ENCODE peak calls at places on chromosomes 2 and 18, in seven cellular contexts. One of them, this sample, is unnamed. For H4K20me1, the result is how much of the 10 kb centered on the place peaks cover.

GRCh38 chr2:130376433-130377293 is 20.8 kb downstream of the PTPN18 start:
- DNase-seq in fibroblast of lung: no peak
- DNase-seq in GM23248: peak
- DNase-seq in HCT116: no peak
- DNase-seq in astrocyte: no peak
- DNase-seq in PC-3: no peak
- DNase-seq in PC-9: no peak
- DNase-seq in this sample: no peak

GRCh38 chr2:54074636-54075341 is 40.6 kb upstream of the ACYP2 start:
- DNase-seq in fibroblast of lung: peak
- DNase-seq in GM23248: no peak
- DNase-seq in HCT116: no peak
- DNase-seq in astrocyte: peak
- DNase-seq in PC-3: peak
- DNase-seq in PC-9: no peak
- DNase-seq in this sample: no peak

GRCh38 chr2:239264838-239265651 is 135.8 kb downstream of the HDAC4 start:
- DNase-seq in fibroblast of lung: peak
- DNase-seq in GM23248: peak
- DNase-seq in HCT116: peak
- DNase-seq in astrocyte: peak
- DNase-seq in PC-3: peak
- DNase-seq in PC-9: peak
- DNase-seq in this sample: no peak

GRCh38 chr18:55821219-55821618 is 233.2 kb upstream of the TCF4 start:
- DNase-seq in fibroblast of lung: peak
- DNase-seq in GM23248: peak
- DNase-seq in HCT116: no peak
- DNase-seq in astrocyte: peak
- DNase-seq in PC-3: peak
- DNase-seq in PC-9: no peak
- DNase-seq in this sample: peak

GRCh38 chr2:238847841-238848565 is at the start of gene TWIST2:
- DNase-seq in fibroblast of lung: peak
- DNase-seq in GM23248: peak
- DNase-seq in HCT116: no peak
- DNase-seq in astrocyte: peak
- DNase-seq in PC-3: peak
- DNase-seq in PC-9: peak
- DNase-seq in this sample: peak

GRCh38 chr18:31100598-31101147 is 1.5 kb downstream of the DSC2 start:
- DNase-seq in fibroblast of lung: no peak
- DNase-seq in GM23248: no peak
- DNase-seq in HCT116: no peak
- DNase-seq in astrocyte: no peak
- DNase-seq in PC-3: no peak
- DNase-seq in PC-9: peak
- DNase-seq in this sample: peak

GRCh38 chr2:14747447-14747846 is 114.9 kb downstream of the LRATD1 start:
- DNase-seq in fibroblast of lung: no peak
- DNase-seq in GM23248: no peak
- DNase-seq in HCT116: no peak
- DNase-seq in astrocyte: no peak
- DNase-seq in PC-3: no peak
- DNase-seq in PC-9: no peak
- DNase-seq in this sample: no peak

GRCh38 chr2:128286905-128287779 is 31.5 kb downstream of the HS6ST1 start:
- DNase-seq in fibroblast of lung: no peak
- DNase-seq in GM23248: no peak
- DNase-seq in HCT116: no peak
- DNase-seq in astrocyte: no peak
- DNase-seq in PC-3: no peak
- DNase-seq in PC-9: no peak
- DNase-seq in this sample: no peak

GRCh38 chr2:58063641-58064040 is 17.0 kb downstream of the VRK2 start:
- DNase-seq in fibroblast of lung: peak
- DNase-seq in GM23248: peak
- DNase-seq in HCT116: no peak
- DNase-seq in astrocyte: peak
- DNase-seq in PC-3: no peak
- DNase-seq in PC-9: no peak
- DNase-seq in this sample: peak

GRCh38 chr2:183037660-183038340 is 457 bp downstream of the NCKAP1 start:
- DNase-seq in fibroblast of lung: peak
- DNase-seq in GM23248: peak
- DNase-seq in HCT116: no peak
- DNase-seq in astrocyte: peak
- DNase-seq in PC-3: peak
- DNase-seq in PC-9: peak
- DNase-seq in this sample: peak

DNA sequence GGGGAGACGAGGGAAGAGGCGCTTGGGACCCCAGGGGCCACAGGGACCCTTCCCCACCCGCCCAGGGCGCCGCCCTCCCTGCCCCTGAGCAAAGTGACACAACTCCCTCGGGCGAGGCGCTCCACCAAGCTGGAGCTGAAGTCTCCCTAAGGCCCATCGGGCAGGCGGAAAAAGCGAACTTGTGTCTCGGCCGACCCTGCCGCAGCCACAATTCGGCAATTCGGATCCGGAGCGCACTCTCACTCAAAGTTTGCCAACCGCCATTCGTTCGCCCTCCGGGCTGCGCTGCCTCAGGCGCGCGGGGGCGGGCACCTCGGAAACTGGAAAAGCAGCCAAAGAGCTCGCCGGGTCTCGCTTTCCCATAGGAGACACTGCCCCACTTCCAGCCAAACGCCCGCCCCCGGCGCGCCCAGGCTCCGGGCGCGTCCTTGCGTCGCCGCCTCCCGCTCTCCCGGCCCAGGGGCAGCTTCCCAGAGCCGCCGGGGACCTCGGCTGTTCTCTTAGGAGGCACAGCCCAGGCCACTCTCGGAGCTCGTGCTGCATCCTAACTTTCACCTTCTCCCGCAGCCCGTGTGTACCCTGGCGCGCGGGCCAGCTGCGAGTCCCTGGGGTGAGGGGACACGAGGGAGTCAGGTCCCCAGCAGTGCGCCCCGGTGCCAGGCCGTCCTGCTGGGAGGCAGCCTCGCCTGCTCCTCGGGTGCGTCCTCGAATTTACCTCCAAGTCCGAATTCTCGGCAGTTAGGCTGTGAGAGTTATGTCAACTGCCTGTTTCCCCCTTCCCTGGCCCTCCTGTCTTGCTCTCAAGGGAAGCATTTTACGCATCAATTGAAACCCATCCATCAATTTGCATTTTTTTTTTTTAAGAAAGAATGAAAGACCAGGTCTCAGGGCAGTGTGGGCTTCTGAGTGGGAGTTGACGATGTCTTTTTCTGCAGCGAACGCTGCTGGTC is 1.4 kb upstream of the KCTD1 start:
- DNase-seq in fibroblast of lung: peak
- DNase-seq in GM23248: peak
- DNase-seq in HCT116: peak
- DNase-seq in astrocyte: peak
- DNase-seq in PC-3: peak
- DNase-seq in PC-9: peak
- DNase-seq in this sample: peak
- TF ChIP-seq EZH2 in fibroblast of lung: no peak
- TF ChIP-seq EZH2 in GM23248: no peak
- TF ChIP-seq EZH2 in HCT116: no peak
- TF ChIP-seq EZH2 in astrocyte: no peak
- TF ChIP-seq EZH2 in PC-3: no peak
- TF ChIP-seq EZH2 in PC-9: no peak
- TF ChIP-seq EZH2 in this sample: no peak

GRCh38 chr2:86189782-86190416 is 5.4 kb downstream of the IMMT start:
- DNase-seq in fibroblast of lung: no peak
- DNase-seq in GM23248: no peak
- DNase-seq in HCT116: no peak
- DNase-seq in astrocyte: no peak
- DNase-seq in PC-3: no peak
- DNase-seq in PC-9: no peak
- DNase-seq in this sample: no peak
- H4K20me1 ChIP-seq in fibroblast of lung: under half
- H4K20me1 ChIP-seq in GM23248: under half
- H4K20me1 ChIP-seq in HCT116: under half
- H4K20me1 ChIP-seq in astrocyte: half or more
- H4K20me1 ChIP-seq in PC-3: half or more
- H4K20me1 ChIP-seq in PC-9: half or more
- H4K20me1 ChIP-seq in this sample: under half

GRCh38 chr2:10548626-10549025 is 100.5 kb upstream of the ODC1 start:
- DNase-seq in fibroblast of lung: no peak
- DNase-seq in GM23248: peak
- DNase-seq in HCT116: no peak
- DNase-seq in astrocyte: no peak
- DNase-seq in PC-3: no peak
- DNase-seq in PC-9: no peak
- DNase-seq in this sample: no peak

GRCh38 chr2:10547011-10547410 is 98.9 kb upstream of the ODC1 start:
- DNase-seq in fibroblast of lung: peak
- DNase-seq in GM23248: peak
- DNase-seq in HCT116: no peak
- DNase-seq in astrocyte: no peak
- DNase-seq in PC-3: peak
- DNase-seq in PC-9: peak
- DNase-seq in this sample: peak

GRCh38 chr2:10549196-10549595 is 101.1 kb upstream of the ODC1 start:
- DNase-seq in fibroblast of lung: no peak
- DNase-seq in GM23248: no peak
- DNase-seq in HCT116: no peak
- DNase-seq in astrocyte: no peak
- DNase-seq in PC-3: no peak
- DNase-seq in PC-9: no peak
- DNase-seq in this sample: no peak

GRCh38 chr2:10549621-10550020 is 101.5 kb upstream of the ODC1 start:
- DNase-seq in fibroblast of lung: no peak
- DNase-seq in GM23248: no peak
- DNase-seq in HCT116: no peak
- DNase-seq in astrocyte: no peak
- DNase-seq in PC-3: no peak
- DNase-seq in PC-9: no peak
- DNase-seq in this sample: no peak

DNA sequence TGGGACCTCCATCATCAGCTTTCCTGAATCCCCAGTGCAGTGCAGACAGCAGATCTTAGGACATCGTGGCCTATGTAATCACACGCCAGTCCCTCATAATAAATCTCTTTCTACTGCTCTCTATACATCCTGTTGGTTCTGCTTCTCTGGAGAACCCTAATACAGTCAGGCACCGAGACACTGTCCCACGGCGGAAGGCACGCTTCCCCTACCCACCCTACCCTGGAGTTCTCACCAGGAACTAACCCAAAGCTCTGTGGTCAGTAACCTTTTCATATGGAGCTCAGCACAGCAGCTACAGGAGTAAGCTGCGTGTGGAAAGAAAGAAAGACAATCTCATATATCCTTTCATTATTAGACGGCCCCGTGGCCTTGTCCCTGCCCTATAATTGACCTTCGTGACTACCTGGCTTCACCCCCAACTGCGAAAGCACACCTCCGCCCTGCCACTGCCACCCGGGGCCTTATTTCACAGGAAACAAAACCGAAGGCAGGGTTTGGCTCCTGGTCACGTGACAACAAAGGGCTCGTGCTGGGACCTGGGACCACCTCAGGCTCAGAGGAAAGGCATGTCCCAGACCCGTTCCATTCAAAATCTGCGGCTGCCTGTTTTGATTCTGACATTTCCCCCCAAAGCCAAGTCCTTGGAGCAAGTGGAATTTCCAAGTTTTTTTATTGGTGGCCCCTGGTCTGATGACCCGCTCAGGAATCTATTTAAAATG is 99.7 kb upstream of the ODC1 start:
- DNase-seq in fibroblast of lung: no peak
- DNase-seq in GM23248: no peak
- DNase-seq in HCT116: no peak
- DNase-seq in astrocyte: no peak
- DNase-seq in PC-3: no peak
- DNase-seq in PC-9: no peak
- DNase-seq in this sample: no peak
- TF ChIP-seq EZH2 in fibroblast of lung: no peak
- TF ChIP-seq EZH2 in GM23248: no peak
- TF ChIP-seq EZH2 in HCT116: no peak
- TF ChIP-seq EZH2 in astrocyte: no peak
- TF ChIP-seq EZH2 in PC-3: no peak
- TF ChIP-seq EZH2 in PC-9: no peak
- TF ChIP-seq EZH2 in this sample: no peak

GRCh38 chr2:68234405-68234804 is 17.9 kb downstream of the PPP3R1 start:
- DNase-seq in fibroblast of lung: no peak
- DNase-seq in GM23248: no peak
- DNase-seq in HCT116: no peak
- DNase-seq in astrocyte: no peak
- DNase-seq in PC-3: no peak
- DNase-seq in PC-9: no peak
- DNase-seq in this sample: no peak
- H4K20me1 ChIP-seq in fibroblast of lung: under half
- H4K20me1 ChIP-seq in GM23248: under half
- H4K20me1 ChIP-seq in HCT116: under half
- H4K20me1 ChIP-seq in astrocyte: half or more
- H4K20me1 ChIP-seq in PC-3: under half
- H4K20me1 ChIP-seq in PC-9: half or more
- H4K20me1 ChIP-seq in this sample: under half

GRCh38 chr2:176172007-176172747 is 15.1 kb downstream of the HOXD3 start:
- DNase-seq in fibroblast of lung: peak
- DNase-seq in GM23248: no peak
- DNase-seq in HCT116: no peak
- DNase-seq in astrocyte: no peak
- DNase-seq in PC-3: no peak
- DNase-seq in PC-9: no peak
- DNase-seq in this sample: no peak
- TF ChIP-seq EZH2 in fibroblast of lung: peak
- TF ChIP-seq EZH2 in GM23248: no peak
- TF ChIP-seq EZH2 in HCT116: no peak
- TF ChIP-seq EZH2 in astrocyte: peak
- TF ChIP-seq EZH2 in PC-3: no peak
- TF ChIP-seq EZH2 in PC-9: no peak
- TF ChIP-seq EZH2 in this sample: peak

GRCh38 chr18:43589611-43590151 is 312.4 kb upstream of the SYT4 start:
- DNase-seq in fibroblast of lung: no peak
- DNase-seq in GM23248: no peak
- DNase-seq in HCT116: no peak
- DNase-seq in astrocyte: no peak
- DNase-seq in PC-3: no peak
- DNase-seq in PC-9: no peak
- DNase-seq in this sample: no peak
- H4K20me1 ChIP-seq in fibroblast of lung: under half
- H4K20me1 ChIP-seq in GM23248: under half
- H4K20me1 ChIP-seq in HCT116: under half
- H4K20me1 ChIP-seq in astrocyte: under half
- H4K20me1 ChIP-seq in PC-3: under half
- H4K20me1 ChIP-seq in PC-9: under half
- H4K20me1 ChIP-seq in this sample: under half

GRCh38 chr2:72146357-72147302 is 1.0 kb downstream of the CYP26B1 start:
- DNase-seq in fibroblast of lung: no peak
- DNase-seq in GM23248: no peak
- DNase-seq in HCT116: no peak
- DNase-seq in astrocyte: no peak
- DNase-seq in PC-3: no peak
- DNase-seq in PC-9: no peak
- DNase-seq in this sample: no peak
- TF ChIP-seq EZH2 in fibroblast of lung: peak
- TF ChIP-seq EZH2 in GM23248: peak
- TF ChIP-seq EZH2 in HCT116: no peak
- TF ChIP-seq EZH2 in astrocyte: peak
- TF ChIP-seq EZH2 in PC-3: no peak
- TF ChIP-seq EZH2 in PC-9: no peak
- TF ChIP-seq EZH2 in this sample: peak